ENCODE peak calls at places on chromosomes 3 and 15, in six cellular contexts. Q, M, C, K, B and X are unnamed samples.
A peak's percentile ranks its signal among the peaks of the same experiment; 100 is the strongest.

GRCh38 chr3:106819445-106819844 is 557.8 kb upstream of the CCDC54 start:
- DNase-seq in Q (no peak), M (no peak), C (no peak), K (no peak), B (no peak), X (no peak)

GRCh38 chr3:72490688-72491430 is 357.4 kb downstream of the SHQ1 start:
- DNase-seq in Q (no peak), M (no peak), C (no peak), K (no peak), B (no peak), X (no peak)

GRCh38 chr15:42749266-42749665 is 12.3 kb upstream of the CDAN1 start:
- DNase-seq in Q (no peak), M (no peak), C (no peak), K (no peak), B (no peak), X (no peak)

GRCh38 chr3:72996121-72996472 is 514 bp upstream of the PPP4R2 start:
- DNase-seq in Q (no peak), M (no peak), C (no peak), K (no peak), B (no peak), X (no peak)

GRCh38 chr15:74826372-74826819 is at the start of gene CPLX3:
- DNase-seq in Q (peak; percentile 56), M (peak; percentile 61), C (no peak), K (peak; percentile 50), B (peak; percentile 24), X (peak; percentile 40)

GRCh38 chr3:158085358-158085757 is 20.9 kb downstream of the SHOX2 start:
- DNase-seq in Q (no peak), M (no peak), C (no peak), K (no peak), B (peak; percentile 88), X (no peak)

GRCh38 chr3:123758081-123758564 is 126.0 kb downstream of the MYLK start:
- DNase-seq in Q (no peak), M (peak; percentile 84), C (peak; percentile 75), K (peak; percentile 47), B (peak; percentile 45), X (peak; percentile 7)

GRCh38 chr3:153749070-153749610 is 372.1 kb upstream of the ARHGEF26 start:
- DNase-seq in Q (no peak), M (no peak), C (no peak), K (peak; percentile 82), B (no peak), X (peak; percentile 23)

GRCh38 chr3:178950676-178951075 is 120.9 kb downstream of the ZMAT3 start:
- DNase-seq in Q (no peak), M (no peak), C (no peak), K (no peak), B (peak; percentile 87), X (no peak)

GRCh38 chr15:92902723-92903587 is 2.8 kb downstream of the CHD2 start:
- DNase-seq in Q (no peak), M (peak; percentile 73), C (no peak), K (no peak), B (no peak), X (peak; percentile 46)

GRCh38 chr15:73051402-73051810 is 857 bp upstream of the NEO1 start:
- DNase-seq in Q (no peak), M (no peak), C (no peak), K (no peak), B (peak; percentile 17), X (peak; percentile 67)

GRCh38 chr3:41200669-41201021 is 1.3 kb downstream of the CTNNB1 start:
- DNase-seq in Q (peak; percentile 14), M (peak; percentile 28), C (no peak), K (peak; percentile 76), B (peak; percentile 43), X (peak; percentile 4)

GRCh38 chr15:83278191-83278590 is 6.3 kb downstream of the BNC1 start:
- DNase-seq in Q (no peak), M (no peak), C (no peak), K (peak; percentile 18), B (peak; percentile 87), X (peak; percentile 8)

GRCh38 chr3:60351481-60351880 is 899.8 kb downstream of the FHIT start:
- DNase-seq in Q (no peak), M (no peak), C (no peak), K (no peak), B (peak; percentile 0), X (no peak)

GRCh38 chr15:79192462-79193036 is 90.0 kb upstream of the ANKRD34C start:
- DNase-seq in Q (no peak), M (peak; percentile 93), C (no peak), K (peak; percentile 18), B (no peak), X (no peak)

GRCh38 chr3:179026636-179027035 is 45.0 kb downstream of the ZMAT3 start:
- DNase-seq in Q (no peak), M (no peak), C (no peak), K (peak; percentile 71), B (no peak), X (no peak)

GRCh38 chr3:111895079-111895478 is 36.0 kb downstream of the PHLDB2 start:
- DNase-seq in Q (no peak), M (peak; percentile 29), C (peak; percentile 55), K (peak; percentile 58), B (no peak), X (peak; percentile 32)

GRCh38 chr3:52606373-52607085 is 70.1 kb downstream of the UQCC5 start:
- DNase-seq in Q (no peak), M (peak; percentile 33), C (peak; percentile 74), K (peak; percentile 44), B (peak; percentile 95), X (peak; percentile 75)

GRCh38 chr15:47293763-47294162 is 423.5 kb upstream of the SEMA6D start:
- DNase-seq in Q (no peak), M (no peak), C (no peak), K (peak; percentile 97), B (peak; percentile 70), X (no peak)

GRCh38 chr15:101517504-101517903 is 28.0 kb upstream of the PCSK6 start:
- DNase-seq in Q (no peak), M (no peak), C (no peak), K (no peak), B (no peak), X (no peak)

GRCh38 chr3:48684480-48685143 is 1.1 kb downstream of the NCKIPSD start:
- DNase-seq in Q (no peak), M (no peak), C (no peak), K (peak; percentile 25), B (no peak), X (no peak)

GRCh38 chr3:72678892-72679291 is 169.4 kb downstream of the SHQ1 start:
- DNase-seq in Q (no peak), M (no peak), C (no peak), K (no peak), B (peak; percentile 78), X (no peak)

GRCh38 chr3:16533928-16534913 is 20.7 kb upstream of the RFTN1 start:
- DNase-seq in Q (no peak), M (no peak), C (peak; percentile 72), K (peak; percentile 49), B (no peak), X (no peak)

GRCh38 chr15:73872370-73872769 is 994 bp upstream of the TBC1D21 start:
- DNase-seq in Q (no peak), M (no peak), C (no peak), K (no peak), B (peak; percentile 12), X (no peak)

GRCh38 chr3:46925585-46925934 is 48.0 kb downstream of the PTH1R start:
- DNase-seq in Q (no peak), M (no peak), C (peak; percentile 46), K (no peak), B (no peak), X (no peak)

GRCh38 chr3:5115506-5116162 is 6.5 kb upstream of the ARL8B start:
- DNase-seq in Q (no peak), M (no peak), C (no peak), K (no peak), B (no peak), X (no peak)

GRCh38 chr3:171192176-171192854 is 165.8 kb upstream of the SLC2A2 start:
- DNase-seq in Q (no peak), M (peak; percentile 11), C (peak; percentile 80), K (peak; percentile 68), B (peak; percentile 56), X (peak; percentile 49)

GRCh38 chr15:51828621-51829359 is 663 bp upstream of the TMOD3 start:
- DNase-seq in Q (no peak), M (no peak), C (no peak), K (no peak), B (peak; percentile 84), X (no peak)

GRCh38 chr3:26963356-26963742 is 340.8 kb downstream of the LRRC3B start:
- DNase-seq in Q (no peak), M (peak; percentile 6), C (no peak), K (no peak), B (no peak), X (peak; percentile 33)